ENCODE peak calls at places on chromosomes 12 and 14, in seven cellular contexts. B is hepatocyte; S is H7; U is iPS DF 6.9; O is stimulated activated CD8-positive, alpha-beta memory T cell treated with anti-CD3 and anti-CD28 coated beads, Interleukin-7, amount 100 ng/mL, for 1 hour; K is T-helper 1 cell; M is stimulated activated CD4-positive, alpha-beta T cell treated with anti-CD3 and anti-CD28 coated beads, Interleukin-12 subunit alpha, Interleukin-12 subunit beta, amount 100 ng/mL, for 4 hours. I is an unnamed sample.

GRCh38 chr14:103310576-103311095 is 23.4 kb upstream of the EIF5 start:
- DNase-seq in B (no peak), S (no peak), U (no peak), O (no peak), K (no peak), M (no peak), I (no peak)

GRCh38 chr12:2813573-2814185 is 1.2 kb downstream of the ITFG2 start:
- DNase-seq in B (peak), S (peak), U (no peak), O (no peak), K (peak), M (peak), I (peak)

GRCh38 chr14:92568621-92569479 is 55.3 kb downstream of the RIN3 start:
- DNase-seq in B (no peak), S (no peak), U (no peak), O (no peak), K (no peak), M (no peak), I (no peak)

GRCh38 chr12:81354327-81354932 is 276.6 kb downstream of the ACSS3 start:
- DNase-seq in B (no peak), S (no peak), U (no peak), O (no peak), K (no peak), M (no peak), I (no peak)

GRCh38 chr14:34912182-34912581 is 37.0 kb upstream of the BAZ1A start:
- DNase-seq in B (no peak), S (no peak), U (no peak), O (no peak), K (no peak), M (no peak), I (no peak)

GRCh38 chr14:38197001-38197760 is 10.5 kb upstream of the SSTR1 start:
- DNase-seq in B (no peak), S (no peak), U (no peak), O (no peak), K (no peak), M (no peak), I (no peak)

GRCh38 chr12:112321277-112321676 is 61.0 kb downstream of the HECTD4 start:
- DNase-seq in B (no peak), S (peak), U (no peak), O (no peak), K (no peak), M (no peak), I (no peak)

GRCh38 chr14:90387201-90387600 is 9.6 kb upstream of the CALM1 start:
- DNase-seq in B (no peak), S (no peak), U (no peak), O (no peak), K (no peak), M (no peak), I (no peak)

GRCh38 chr14:99681101-99681831 is 2.8 kb upstream of the CYP46A1 start:
- DNase-seq in B (no peak), S (no peak), U (no peak), O (no peak), K (no peak), M (no peak), I (no peak)

GRCh38 chr12:58914457-58914856 is 5.8 kb downstream of the LRIG3 start:
- DNase-seq in B (no peak), S (no peak), U (no peak), O (no peak), K (no peak), M (no peak), I (no peak)

GRCh38 chr14:96064866-96065265 is 25.7 kb downstream of the C14orf132 start:
- DNase-seq in B (no peak), S (no peak), U (no peak), O (no peak), K (no peak), M (no peak), I (no peak)

GRCh38 chr14:31926123-31926522 is 151.0 kb upstream of the ARHGAP5 start:
- DNase-seq in B (peak), S (peak), U (no peak), O (no peak), K (no peak), M (no peak), I (peak)

GRCh38 chr12:9043766-9044165 is 54.4 kb downstream of the KLRG1 start:
- DNase-seq in B (no peak), S (no peak), U (no peak), O (no peak), K (no peak), M (no peak), I (no peak)

GRCh38 chr14:100030441-100031153 is 34.6 kb upstream of the EVL start:
- DNase-seq in B (peak), S (no peak), U (no peak), O (no peak), K (no peak), M (no peak), I (no peak)

GRCh38 chr12:27866382-27867101 is 86.5 kb upstream of the MANSC4 start:
- DNase-seq in B (peak), S (no peak), U (no peak), O (no peak), K (no peak), M (no peak), I (no peak)

GRCh38 chr14:98181768-98182167 is 1090.2 kb downstream of the BCL11B start:
- DNase-seq in B (no peak), S (no peak), U (no peak), O (no peak), K (no peak), M (no peak), I (no peak)

GRCh38 chr12:25017336-25017735 is 68.4 kb upstream of the BCAT1 start:
- DNase-seq in B (no peak), S (no peak), U (no peak), O (no peak), K (no peak), M (no peak), I (no peak)

GRCh38 chr14:100849432-100849831 is 23.5 kb downstream of the MEG3 start:
- DNase-seq in B (no peak), S (no peak), U (no peak), O (no peak), K (no peak), M (no peak), I (no peak)

GRCh38 chr12:70560671-70561070 is 76.6 kb downstream of the PTPRB start:
- DNase-seq in B (peak), S (no peak), U (no peak), O (no peak), K (no peak), M (no peak), I (no peak)

GRCh38 chr12:65925626-65926025 is 101.3 kb downstream of the HMGA2 start:
- DNase-seq in B (no peak), S (no peak), U (no peak), O (no peak), K (no peak), M (no peak), I (no peak)

GRCh38 chr14:53894456-53894855 is 62.2 kb downstream of the BMP4 start:
- DNase-seq in B (no peak), S (no peak), U (no peak), O (no peak), K (no peak), M (no peak), I (no peak)